ENCODE peak calls at places on chromosomes 7 and 10, in five cellular contexts. O is endothelial cell of umbilical vein, M is kidney, F is mesendoderm, J is mammary epithelial cell. S is an unnamed sample.

GRCh38 chr7:71106226-71106625 is 25.7 kb upstream of the GALNT17 start:
- DNase-seq in O (no peak), M (no peak), F (peak; percentile 39), J (no peak), S (no peak)

GRCh38 chr10:1212571-1213141 is 156.5 kb downstream of the WDR37 start:
- DNase-seq in O (no peak), M (no peak), F (no peak), J (no peak), S (no peak)

GRCh38 chr10:60441515-60441914 is 51.8 kb upstream of the ANK3 start:
- DNase-seq in O (peak; percentile 32), M (no peak), F (no peak), J (no peak), S (no peak)

GRCh38 chr7:126723966-126724544 is 528.7 kb downstream of the GRM8 start:
- DNase-seq in O (peak; percentile 11), M (no peak), F (no peak), J (no peak), S (no peak)

GRCh38 chr10:85859859-85860258 is 506.7 kb downstream of the GRID1 start:
- DNase-seq in O (no peak), M (no peak), F (no peak), J (no peak), S (no peak)

GRCh38 chr7:4273566-4274230 is 408.4 kb upstream of the FOXK1 start:
- DNase-seq in O (no peak), M (no peak), F (no peak), J (no peak), S (no peak)

GRCh38 chr10:34869128-34869836 is 54.2 kb upstream of the PARD3 start:
- DNase-seq in O (no peak), M (no peak), F (no peak), J (no peak), S (no peak)

GRCh38 chr10:91206427-91206826 is 14.0 kb upstream of the PCGF5 start:
- DNase-seq in O (no peak), M (no peak), F (peak; percentile 45), J (no peak), S (no peak)

GRCh38 chr7:105209870-105210269 is 178.9 kb downstream of the SRPK2 start:
- DNase-seq in O (no peak), M (no peak), F (no peak), J (no peak), S (no peak)

GRCh38 chr7:107150375-107151073 is 18.3 kb upstream of the HBP1 start:
- DNase-seq in O (peak; percentile 89), M (no peak), F (peak; percentile 54), J (peak; percentile 44), S (peak; percentile 72)

GRCh38 chr10:99370993-99371392 is 41.8 kb downstream of the CNNM1 start:
- DNase-seq in O (peak; percentile 36), M (no peak), F (peak; percentile 86), J (peak; percentile 25), S (peak; percentile 55)

GRCh38 chr10:50385610-50386009 is 134.3 kb upstream of the ASAH2 start:
- DNase-seq in O (no peak), M (peak; percentile 53), F (no peak), J (no peak), S (no peak)

GRCh38 chr10:49649936-49650723 is 29.3 kb upstream of the C10orf53 start:
- DNase-seq in O (no peak), M (no peak), F (no peak), J (no peak), S (no peak)

GRCh38 chr7:37081436-37081835 is 357.1 kb upstream of the AOAH start:
- DNase-seq in O (peak; percentile 54), M (no peak), F (no peak), J (peak; percentile 23), S (no peak)

GRCh38 chr7:82471351-82472020 is 27.9 kb upstream of the CACNA2D1 start:
- DNase-seq in O (no peak), M (no peak), F (no peak), J (no peak), S (no peak)

GRCh38 chr7:102874166-102874829 is 38.5 kb upstream of the LRRC17 start:
- DNase-seq in O (peak; percentile 96), M (no peak), F (no peak), J (peak; percentile 82), S (no peak)
- H3K9ac ChIP-seq in O (peak overlapping the region; percentile 95), M (no peak overlapping the region), F (no peak overlapping the region), J (no peak overlapping the region), S (no peak overlapping the region)

DNA sequence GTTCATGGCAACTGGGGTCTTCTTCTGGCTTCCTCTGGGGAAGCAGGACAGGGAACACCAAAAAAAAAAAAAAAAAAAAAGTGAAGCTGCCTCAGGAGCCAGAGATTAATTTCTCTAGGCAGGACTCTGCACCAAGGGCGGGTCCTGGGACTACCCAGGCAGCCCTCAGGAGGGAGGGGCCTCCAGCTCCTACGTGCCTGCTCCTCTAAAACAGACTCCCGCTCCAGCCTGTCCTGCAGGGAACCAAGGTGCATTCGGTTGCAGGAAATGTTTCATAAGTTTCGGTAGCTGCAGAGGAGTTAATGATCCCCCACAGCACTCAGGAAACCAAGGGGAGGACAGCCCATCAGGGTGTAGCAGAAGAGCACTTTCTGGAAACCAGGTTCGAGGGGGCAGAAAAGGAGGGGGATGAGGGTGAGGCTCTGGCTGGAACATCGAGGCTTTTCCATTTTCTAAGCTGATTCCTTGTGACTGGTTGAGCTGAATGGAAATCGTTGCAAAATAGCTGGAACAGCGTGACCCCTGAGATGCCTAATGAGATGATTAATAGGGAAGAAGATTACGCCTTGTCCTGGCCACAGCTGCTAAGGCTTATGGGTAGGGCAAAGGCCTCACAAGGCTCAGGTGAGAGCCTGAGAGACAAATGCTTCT is 84.2 kb downstream of the STRA8 start:
- DNase-seq in O (no peak), M (peak; percentile 93), F (no peak), J (no peak), S (no peak)
- H3K9ac ChIP-seq in O (no peak overlapping the region), M (no peak overlapping the region), F (no peak overlapping the region), J (no peak overlapping the region), S (no peak overlapping the region)

GRCh38 chr10:53697038-53697437 is 924.5 kb upstream of the MBL2 start:
- DNase-seq in O (no peak), M (no peak), F (peak; percentile 93), J (peak; percentile 64), S (no peak)

GRCh38 chr10:53699684-53700083 is 927.1 kb upstream of the MBL2 start:
- DNase-seq in O (no peak), M (no peak), F (no peak), J (no peak), S (no peak)

GRCh38 chr10:53700227-53700626 is 927.6 kb upstream of the MBL2 start:
- DNase-seq in O (no peak), M (no peak), F (no peak), J (no peak), S (no peak)

GRCh38 chr10:53699231-53699630 is 926.6 kb upstream of the MBL2 start:
- DNase-seq in O (no peak), M (no peak), F (no peak), J (no peak), S (no peak)

DNA sequence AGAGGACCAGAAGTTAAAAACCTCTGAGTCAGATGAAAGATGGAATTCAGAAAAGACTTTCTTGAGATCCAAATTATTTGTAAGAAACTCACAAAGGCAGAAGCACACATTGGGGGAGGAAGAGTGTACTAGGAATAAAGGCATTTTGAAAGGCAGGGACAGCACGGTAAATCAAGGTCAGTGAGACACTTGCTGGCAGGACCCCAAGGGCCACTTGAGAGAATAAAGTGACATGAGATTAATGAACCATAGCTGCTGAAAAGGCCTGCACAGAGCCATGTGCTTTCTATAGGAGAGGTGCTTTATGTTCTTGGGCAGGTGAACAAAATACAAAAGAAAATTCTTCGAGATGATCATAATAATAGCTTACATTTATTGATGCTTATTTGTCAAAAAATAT is 929.9 kb upstream of the MBL2 start:
- DNase-seq in O (no peak), M (no peak), F (no peak), J (no peak), S (no peak)
- H3K9ac ChIP-seq in O (no peak overlapping the region), M (no peak overlapping the region), F (no peak overlapping the region), J (no peak overlapping the region), S (no peak overlapping the region)

DNA sequence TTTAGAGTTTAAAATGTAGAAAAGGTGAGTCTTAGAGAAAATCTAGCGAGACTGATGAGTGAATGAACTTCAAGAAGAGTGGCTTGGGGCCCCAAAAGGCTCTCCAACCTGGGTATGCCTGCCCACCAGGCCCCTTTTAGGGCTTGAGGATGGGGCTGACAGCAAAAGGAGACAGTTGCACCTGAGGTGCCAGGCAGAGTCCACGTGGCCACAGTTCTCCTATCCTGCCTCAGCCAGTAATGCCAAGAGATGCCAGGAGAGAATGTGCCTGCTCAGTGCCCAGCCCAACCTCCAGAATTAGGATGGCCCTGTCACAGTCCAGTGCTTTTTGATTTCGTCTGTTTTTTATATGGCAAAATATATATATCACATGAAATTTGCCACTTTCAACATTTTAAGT is 156.5 kb downstream of the SLIT1 start:
- DNase-seq in O (no peak), M (no peak), F (no peak), J (no peak), S (no peak)
- H3K9ac ChIP-seq in O (no peak overlapping the region), M (no peak overlapping the region), F (no peak overlapping the region), J (no peak overlapping the region), S (no peak overlapping the region)

GRCh38 chr10:37488792-37489657 is 363.6 kb downstream of the ANKRD30A start:
- DNase-seq in O (no peak), M (no peak), F (peak; percentile 7), J (peak; percentile 94), S (no peak)
- H3K9ac ChIP-seq in O (no peak overlapping the region), M (no peak overlapping the region), F (no peak overlapping the region), J (no peak overlapping the region), S (no peak overlapping the region)